ENCODE peak calls at places on chromosomes 1 and 21, in seven cellular contexts. B, Z, Y, P, U, R and J are unnamed samples.

GRCh38 chr1:69662321-69662720 is 94.6 kb downstream of the LRRC7 start:
- DNase-seq in B (no peak), Z (no peak), Y (no peak), P (no peak), U (no peak), R (no peak), J (no peak)

GRCh38 chr1:246018146-246018545 is 488.9 kb downstream of the SMYD3 start:
- DNase-seq in B (no peak), Z (no peak), Y (no peak), P (no peak), U (no peak), R (no peak), J (no peak)

GRCh38 chr1:42956739-42957138 is 1.9 kb downstream of the SLC2A1 start:
- DNase-seq in B (no peak), Z (no peak), Y (no peak), P (no peak), U (no peak), R (no peak), J (no peak)

GRCh38 chr1:9181990-9182783 is 52.4 kb upstream of the H6PD start:
- DNase-seq in B (peak), Z (no peak), Y (no peak), P (peak), U (no peak), R (no peak), J (peak)

GRCh38 chr1:157163273-157164127 is 25.3 kb upstream of the ETV3 start:
- DNase-seq in B (peak), Z (peak), Y (no peak), P (no peak), U (peak), R (peak), J (no peak)

GRCh38 chr1:161038523-161039153 is at the start of gene TSTD1:
- DNase-seq in B (peak), Z (peak), Y (no peak), P (peak), U (peak), R (no peak), J (peak)

GRCh38 chr1:225710804-225711203 is 57.9 kb upstream of the ENAH start:
- DNase-seq in B (no peak), Z (no peak), Y (no peak), P (no peak), U (no peak), R (peak), J (no peak)

GRCh38 chr1:240232548-240232947 is 140.9 kb downstream of the FMN2 start:
- DNase-seq in B (no peak), Z (no peak), Y (no peak), P (no peak), U (no peak), R (no peak), J (no peak)

GRCh38 chr1:30876451-30877204 is 31.9 kb downstream of the SDC3 start:
- DNase-seq in B (no peak), Z (no peak), Y (no peak), P (no peak), U (no peak), R (no peak), J (no peak)

GRCh38 chr1:63642901-63643300 is 49.7 kb downstream of the PGM1 start:
- DNase-seq in B (no peak), Z (no peak), Y (no peak), P (no peak), U (no peak), R (no peak), J (no peak)

GRCh38 chr1:118928739-118929554 is 59.2 kb downstream of the TBX15 start:
- DNase-seq in B (no peak), Z (no peak), Y (no peak), P (no peak), U (no peak), R (no peak), J (no peak)

GRCh38 chr1:65119951-65120350 is 28.1 kb upstream of the AK4 start:
- DNase-seq in B (no peak), Z (no peak), Y (no peak), P (no peak), U (no peak), R (no peak), J (no peak)

GRCh38 chr21:16046625-16047340 is 317.0 kb downstream of the USP25 start:
- DNase-seq in B (no peak), Z (no peak), Y (no peak), P (no peak), U (no peak), R (peak), J (peak)

GRCh38 chr1:88075813-88076212 is 608.3 kb upstream of the PKN2 start:
- DNase-seq in B (no peak), Z (no peak), Y (no peak), P (no peak), U (no peak), R (no peak), J (no peak)

GRCh38 chr1:8604041-8604942 is 213.1 kb downstream of the RERE start:
- DNase-seq in B (no peak), Z (no peak), Y (no peak), P (no peak), U (no peak), R (no peak), J (no peak)

GRCh38 chr1:186888367-186888766 is 59.6 kb downstream of the PLA2G4A start:
- DNase-seq in B (no peak), Z (no peak), Y (no peak), P (no peak), U (no peak), R (no peak), J (no peak)

GRCh38 chr1:229093546-229094336 is 177.2 kb upstream of the RAB4A start:
- DNase-seq in B (no peak), Z (no peak), Y (no peak), P (no peak), U (no peak), R (no peak), J (peak)

GRCh38 chr1:232335261-232335660 is 294.7 kb downstream of the SIPA1L2 start:
- DNase-seq in B (no peak), Z (no peak), Y (no peak), P (no peak), U (no peak), R (no peak), J (no peak)

GRCh38 chr1:12343823-12344487 is 114.1 kb downstream of the VPS13D start:
- DNase-seq in B (no peak), Z (no peak), Y (no peak), P (no peak), U (no peak), R (no peak), J (no peak)

GRCh38 chr1:66380452-66381212 is 153.3 kb upstream of the SGIP1 start:
- DNase-seq in B (no peak), Z (no peak), Y (no peak), P (no peak), U (no peak), R (no peak), J (no peak)

GRCh38 chr1:6445062-6445763 is 20.6 kb downstream of the ESPN start:
- DNase-seq in B (peak), Z (no peak), Y (no peak), P (peak), U (no peak), R (no peak), J (no peak)

GRCh38 chr1:33438364-33439145 is 7.7 kb upstream of the PHC2 start:
- DNase-seq in B (no peak), Z (no peak), Y (no peak), P (no peak), U (no peak), R (no peak), J (no peak)

GRCh38 chr1:67788251-67788796 is 44.9 kb downstream of the GNG12 start:
- DNase-seq in B (no peak), Z (no peak), Y (no peak), P (no peak), U (no peak), R (no peak), J (no peak)

GRCh38 chr1:67789551-67789950 is 43.7 kb downstream of the GNG12 start:
- DNase-seq in B (no peak), Z (no peak), Y (no peak), P (no peak), U (no peak), R (no peak), J (no peak)

GRCh38 chr1:67785847-67786753 is 47.2 kb downstream of the GNG12 start:
- DNase-seq in B (no peak), Z (no peak), Y (no peak), P (no peak), U (no peak), R (no peak), J (no peak)

GRCh38 chr1:67788907-67789306 is 44.4 kb downstream of the GNG12 start:
- DNase-seq in B (no peak), Z (no peak), Y (no peak), P (no peak), U (no peak), R (no peak), J (no peak)

DNA sequence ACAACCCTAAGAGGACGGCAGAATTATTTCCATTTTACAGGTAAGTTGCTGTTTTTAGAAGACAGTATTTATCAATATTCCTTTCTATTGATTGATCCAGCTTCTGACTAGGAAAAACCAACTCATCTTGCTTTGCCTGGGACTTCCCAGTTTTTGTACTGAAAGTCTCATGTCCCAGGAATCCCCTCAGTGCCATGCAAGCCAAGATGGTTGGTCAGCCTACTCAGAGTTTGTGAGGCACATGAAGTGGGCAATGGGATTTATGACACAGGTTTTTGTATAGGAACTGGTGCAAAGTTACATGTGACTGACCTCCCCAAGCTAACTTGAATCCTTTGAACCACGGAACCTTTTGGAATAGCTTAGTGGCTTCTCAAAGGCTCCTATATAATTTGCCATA is 45.5 kb downstream of the GNG12 start:
- DNase-seq in B (no peak), Z (no peak), Y (no peak), P (no peak), U (no peak), R (no peak), J (no peak)
- H3K27ac ChIP-seq in B (no peak), Z (peak), Y (no peak), P (no peak), U (no peak), R (no peak), J (no peak)

GRCh38 chr1:109909531-109909930 is 1.1 kb upstream of the CSF1 start:
- DNase-seq in B (no peak), Z (no peak), Y (no peak), P (no peak), U (no peak), R (no peak), J (no peak)
- H3K27ac ChIP-seq in B (no peak), Z (no peak), Y (no peak), P (peak), U (peak), R (peak), J (no peak)

DNA sequence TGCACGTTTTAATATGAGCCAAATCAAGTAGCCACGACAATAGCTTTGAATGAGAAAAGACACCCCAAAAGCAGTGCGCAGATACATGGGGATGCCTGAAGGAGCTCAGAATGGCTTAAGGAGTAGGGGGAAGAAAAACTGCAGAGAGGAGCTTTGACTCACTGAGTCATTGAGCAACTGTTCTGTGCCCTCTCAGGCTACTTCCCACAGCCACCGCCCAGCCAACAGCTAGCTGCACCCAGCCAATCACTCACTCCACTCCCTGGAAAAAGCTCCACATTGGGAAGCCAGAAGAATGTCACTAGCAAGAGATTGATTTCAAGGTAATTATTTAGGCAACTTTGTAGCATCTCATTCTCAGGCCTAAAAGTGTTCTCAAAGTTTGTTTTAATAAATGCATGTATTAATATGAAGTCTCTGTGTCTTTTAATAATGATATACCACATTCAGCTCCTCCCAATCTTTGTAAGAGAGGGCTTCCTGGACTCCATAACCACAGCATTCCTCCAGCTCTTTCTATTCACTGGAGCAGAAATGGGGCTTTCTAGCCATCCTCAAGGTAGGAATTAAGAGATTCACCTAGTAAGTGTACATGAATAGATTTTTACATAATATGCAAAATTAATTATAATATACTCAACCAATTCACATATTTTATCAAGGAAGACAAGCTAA is 16.8 kb downstream of the DUSP10 start:
- DNase-seq in B (no peak), Z (no peak), Y (no peak), P (no peak), U (no peak), R (no peak), J (no peak)
- H3K27ac ChIP-seq in B (no peak), Z (no peak), Y (no peak), P (no peak), U (no peak), R (no peak), J (no peak)

GRCh38 chr1:25653558-25653957 is 37.0 kb downstream of the MAN1C1 start:
- DNase-seq in B (no peak), Z (no peak), Y (no peak), P (no peak), U (no peak), R (no peak), J (no peak)

GRCh38 chr1:25650219-25650576 is 33.6 kb downstream of the MAN1C1 start:
- DNase-seq in B (no peak), Z (no peak), Y (no peak), P (no peak), U (no peak), R (no peak), J (no peak)

GRCh38 chr1:25654109-25654660 is 37.6 kb downstream of the MAN1C1 start:
- DNase-seq in B (no peak), Z (no peak), Y (no peak), P (no peak), U (no peak), R (no peak), J (no peak)

GRCh38 chr1:25651036-25651640 is 34.5 kb downstream of the MAN1C1 start:
- DNase-seq in B (no peak), Z (no peak), Y (no peak), P (no peak), U (no peak), R (no peak), J (no peak)

GRCh38 chr1:25651824-25652741 is 35.5 kb downstream of the MAN1C1 start:
- DNase-seq in B (no peak), Z (no peak), Y (no peak), P (no peak), U (no peak), R (no peak), J (no peak)
- H3K27ac ChIP-seq in B (no peak), Z (no peak), Y (peak), P (no peak), U (peak), R (no peak), J (no peak)

DNA sequence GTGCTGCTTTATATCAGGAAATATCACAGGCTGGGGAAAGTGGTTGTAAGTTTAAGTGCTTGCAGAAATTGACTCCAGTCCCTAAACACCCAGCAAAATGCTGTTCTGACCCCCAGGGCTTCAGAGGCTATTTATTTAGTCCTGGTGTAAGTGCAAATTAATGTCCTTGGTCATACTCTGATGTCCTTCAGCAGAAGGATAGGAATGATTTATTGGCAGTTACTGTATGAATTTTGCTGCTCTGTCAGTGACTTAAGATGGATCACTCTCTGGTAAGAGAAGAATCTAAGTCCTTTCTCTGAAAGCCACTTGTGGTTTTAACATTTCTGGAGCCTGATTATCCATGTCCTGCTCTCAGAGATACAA is 21.9 kb downstream of the FAM20B start:
- DNase-seq in B (no peak), Z (no peak), Y (no peak), P (no peak), U (no peak), R (no peak), J (no peak)
- H3K27ac ChIP-seq in B (no peak), Z (no peak), Y (no peak), P (no peak), U (no peak), R (no peak), J (no peak)

GRCh38 chr1:178241057-178241456 is 147.2 kb downstream of the RASAL2 start:
- DNase-seq in B (no peak), Z (no peak), Y (no peak), P (no peak), U (no peak), R (no peak), J (no peak)
- H3K27ac ChIP-seq in B (no peak), Z (no peak), Y (no peak), P (no peak), U (no peak), R (peak), J (peak)

DNA sequence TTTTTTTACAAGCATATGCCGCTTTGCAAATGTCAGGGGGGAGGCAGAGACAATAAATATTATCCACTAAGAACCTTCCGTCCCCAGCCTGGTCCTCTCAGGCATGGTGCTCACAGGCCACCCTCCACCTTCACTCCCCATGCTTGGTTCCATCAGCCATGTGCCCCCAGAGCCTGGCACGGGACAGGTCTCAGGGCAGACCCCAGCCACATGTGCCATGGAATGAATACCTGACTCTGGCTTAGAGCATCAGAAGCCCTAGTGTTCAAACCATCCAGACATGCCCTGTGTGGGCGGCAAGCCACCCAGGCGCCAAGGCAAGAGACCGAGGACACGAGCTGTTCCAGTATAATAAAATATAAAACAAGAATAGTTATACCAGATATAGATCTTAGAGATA is 5.4 kb downstream of the LSS start:
- DNase-seq in B (peak), Z (no peak), Y (no peak), P (no peak), U (no peak), R (no peak), J (no peak)
- H3K27ac ChIP-seq in B (no peak), Z (no peak), Y (no peak), P (no peak), U (no peak), R (no peak), J (no peak)